ENCODE peak calls at places on chromosomes 4 and X, in four cellular contexts. S is transverse colon, K is GM23248, L is ovary. C is an unnamed sample.

GRCh38 chr4:77432702-77433101 is 172.9 kb upstream of the CXCL13 start:
- DNase-seq in S (no peak), K (no peak), L (no peak), C (no peak)

GRCh38 chr4:150337709-150338108 is 244.2 kb upstream of the MAB21L2 start:
- DNase-seq in S (no peak), K (no peak), L (no peak), C (no peak)

GRCh38 chrX:129908636-129909035 is 2.7 kb downstream of the UTP14A start:
- DNase-seq in S (no peak), K (no peak), L (no peak), C (no peak)

GRCh38 chr4:16157609-16158503 is 68.4 kb downstream of the TAPT1 start:
- DNase-seq in S (no peak), K (peak; percentile 13), L (no peak), C (no peak)

GRCh38 chr4:148735432-148736155 is 293.4 kb upstream of the NR3C2 start:
- DNase-seq in S (no peak), K (no peak), L (no peak), C (no peak)

GRCh38 chr4:59583845-59584568 is 1616.1 kb upstream of the ADGRL3 start:
- DNase-seq in S (no peak), K (no peak), L (no peak), C (no peak)

GRCh38 chr4:17721496-17722360 is 59.7 kb downstream of the FAM184B start:
- DNase-seq in S (no peak), K (peak; percentile 86), L (no peak), C (no peak)

GRCh38 chr4:138567696-138568095 is 325.5 kb upstream of the SLC7A11 start:
- DNase-seq in S (no peak), K (peak; percentile 16), L (no peak), C (no peak)

GRCh38 chr4:26826721-26827120 is 33.9 kb upstream of the STIM2 start:
- DNase-seq in S (peak; percentile 44), K (no peak), L (no peak), C (no peak)

GRCh38 chr4:161936625-161937133 is 227.1 kb downstream of the FSTL5 start:
- DNase-seq in S (no peak), K (peak; percentile 2), L (no peak), C (no peak)

GRCh38 chr4:69910016-69910782 is 20.7 kb upstream of the CSN1S1 start:
- DNase-seq in S (no peak), K (peak; percentile 80), L (no peak), C (no peak)

GRCh38 chr4:161256172-161256571 is 907.6 kb downstream of the FSTL5 start:
- DNase-seq in S (no peak), K (no peak), L (no peak), C (no peak)

GRCh38 chrX:133638285-133638684 is 223.0 kb upstream of the GPC4 start:
- DNase-seq in S (no peak), K (no peak), L (no peak), C (no peak)

GRCh38 chrX:139544591-139544990 is 14.1 kb downstream of the F9 start:
- DNase-seq in S (no peak), K (no peak), L (no peak), C (no peak)

GRCh38 chr4:83561381-83561780 is 25.5 kb downstream of the GPAT3 start:
- DNase-seq in S (peak; percentile 13), K (peak; percentile 51), L (no peak), C (no peak)

GRCh38 chr4:156132196-156132595 is 178.5 kb upstream of the CTSO start:
- DNase-seq in S (no peak), K (peak; percentile 10), L (no peak), C (no peak)

GRCh38 chr4:85688055-85688740 is 213.2 kb downstream of the ARHGAP24 start:
- DNase-seq in S (no peak), K (no peak), L (no peak), C (no peak)

GRCh38 chr4:26337612-26338011 is 16.8 kb downstream of the RBPJ start:
- DNase-seq in S (no peak), K (no peak), L (no peak), C (no peak)

GRCh38 chrX:72045552-72046277 is 86.0 kb downstream of the RTL5 start:
- DNase-seq in S (no peak), K (no peak), L (no peak), C (no peak)

GRCh38 chr4:80005863-80006262 is 67.2 kb downstream of the ANTXR2 start:
- DNase-seq in S (no peak), K (no peak), L (no peak), C (no peak)

GRCh38 chrX:68846536-68846935 is 17.7 kb downstream of the EFNB1 start:
- DNase-seq in S (no peak), K (no peak), L (no peak), C (no peak)

GRCh38 chrX:6225307-6226052 is 3.2 kb downstream of the NLGN4X start:
- DNase-seq in S (no peak), K (no peak), L (no peak), C (no peak)

GRCh38 chrX:72094894-72095293 is 36.8 kb downstream of the RTL5 start:
- DNase-seq in S (peak; percentile 15), K (no peak), L (peak; percentile 43), C (no peak)

GRCh38 chr4:68176904-68177303 is 47.2 kb upstream of the TMPRSS11F start:
- DNase-seq in S (no peak), K (peak; percentile 12), L (no peak), C (no peak)

GRCh38 chrX:1442016-1442665 is 10.6 kb downstream of the ASMTL start:
- DNase-seq in S (no peak), K (no peak), L (peak; percentile 21), C (no peak)

GRCh38 chr4:26418107-26418506 is 72.2 kb downstream of the CCKAR start:
- DNase-seq in S (no peak), K (no peak), L (no peak), C (no peak)

GRCh38 chrX:17441965-17442364 is 67.0 kb downstream of the NHS start:
- DNase-seq in S (no peak), K (peak; percentile 68), L (no peak), C (no peak)

GRCh38 chrX:15973299-15973698 is 118.7 kb upstream of the AP1S2 start:
- DNase-seq in S (peak; percentile 12), K (peak; percentile 34), L (no peak), C (peak; percentile 0)

GRCh38 chrX:131399692-131400428 is 110.8 kb upstream of the IGSF1 start:
- DNase-seq in S (no peak), K (no peak), L (no peak), C (no peak)

GRCh38 chrX:23773601-23774175 is 9.3 kb upstream of the SAT1 start:
- DNase-seq in S (peak; percentile 19), K (no peak), L (no peak), C (no peak)

GRCh38 chrX:115264009-115264408 is 25.5 kb upstream of the LUZP4 start:
- DNase-seq in S (no peak), K (no peak), L (no peak), C (no peak)

GRCh38 chrX:54950730-54951375 is 30.2 kb downstream of the TRO start:
- DNase-seq in S (no peak), K (no peak), L (no peak), C (no peak)

GRCh38 chrX:15619053-15619772 is 18.5 kb upstream of the ACE2 start:
- DNase-seq in S (peak; percentile 11), K (peak; percentile 10), L (no peak), C (no peak)

GRCh38 chr4:54726907-54727306 is 69.2 kb downstream of the KIT start:
- DNase-seq in S (no peak), K (no peak), L (no peak), C (no peak)

GRCh38 chr4:177737387-177737965 is 295.2 kb upstream of the AGA start:
- DNase-seq in S (no peak), K (no peak), L (no peak), C (no peak)

GRCh38 chr4:47278631-47279030 is 184.9 kb downstream of the COMMD8 start:
- DNase-seq in S (no peak), K (no peak), L (no peak), C (no peak)

GRCh38 chrX:151970661-151971060 is 3.8 kb downstream of the GABRE start:
- DNase-seq in S (peak; percentile 35), K (peak; percentile 92), L (peak; percentile 56), C (no peak)

GRCh38 chr4:128168701-128169100 is 107.6 kb downstream of the LARP1B start:
- DNase-seq in S (no peak), K (no peak), L (no peak), C (no peak)

DNA sequence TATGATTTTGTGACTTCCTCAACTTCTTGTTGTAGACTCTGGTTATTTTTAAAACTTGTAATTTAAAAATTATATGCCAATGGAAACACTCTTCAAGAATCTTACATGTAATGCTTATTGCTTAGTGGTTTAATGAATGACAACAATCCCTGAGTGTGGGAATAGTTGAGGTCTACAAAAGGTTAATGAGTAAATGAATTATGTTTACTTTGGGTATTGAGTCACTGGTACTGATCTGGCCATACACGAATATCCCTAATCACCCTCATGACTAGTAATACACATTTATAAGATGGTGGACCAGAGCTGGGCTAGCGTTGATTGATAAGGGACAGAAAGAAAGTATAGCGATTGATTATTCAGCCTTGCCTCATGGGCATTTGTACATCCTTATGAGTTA is 47.1 kb downstream of the FGF2 start:
- DNase-seq in S (no peak), K (peak; percentile 65), L (no peak), C (no peak)
- H3K27ac ChIP-seq in S (no peak overlapping the region), K (peak overlapping the region; percentile 69), L (no peak overlapping the region), C (no peak overlapping the region)

DNA sequence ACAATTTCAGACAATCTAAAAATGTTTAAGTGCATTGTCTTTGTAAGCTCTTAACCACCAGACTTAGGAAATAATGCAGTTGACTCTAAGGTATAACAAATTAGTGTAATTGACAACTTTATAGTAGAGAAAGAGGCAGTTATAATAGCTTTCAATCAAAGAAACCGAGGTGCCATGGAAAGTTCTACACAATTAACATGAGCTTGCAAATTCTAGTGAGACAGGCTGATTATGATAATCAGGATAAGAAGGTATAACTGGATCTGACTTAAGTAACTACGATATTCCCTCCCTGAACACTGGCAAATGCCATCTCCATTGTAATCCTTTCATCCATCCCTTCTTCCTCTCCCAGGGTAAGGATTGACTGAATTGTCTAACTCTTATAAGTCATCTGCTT is 11.4 kb upstream of the KLHL5 start:
- DNase-seq in S (no peak), K (no peak), L (no peak), C (no peak)
- H3K27ac ChIP-seq in S (no peak overlapping the region), K (no peak overlapping the region), L (no peak overlapping the region), C (no peak overlapping the region)

GRCh38 chr4:122854860-122855259 is 28.2 kb downstream of the FGF2 start:
- DNase-seq in S (no peak), K (no peak), L (peak; percentile 37), C (peak; percentile 72)
- H3K27ac ChIP-seq in S (peak overlapping the region; percentile 56), K (peak overlapping the region; percentile 70), L (peak overlapping the region; percentile 41), C (peak overlapping the region; percentile 79)

GRCh38 chr4:15006416-15007024 is 4.2 kb downstream of the CPEB2 start:
- DNase-seq in S (no peak), K (peak; percentile 42), L (no peak), C (no peak)

GRCh38 chr4:15004701-15005301 is 2.5 kb downstream of the CPEB2 start:
- DNase-seq in S (peak; percentile 91), K (peak; percentile 85), L (peak; percentile 85), C (peak; percentile 68)

GRCh38 chr4:15005474-15006115 is 3.3 kb downstream of the CPEB2 start:
- DNase-seq in S (no peak), K (no peak), L (no peak), C (no peak)

GRCh38 chr4:15010038-15010585 is 7.8 kb downstream of the CPEB2 start:
- DNase-seq in S (no peak), K (no peak), L (no peak), C (no peak)

DNA sequence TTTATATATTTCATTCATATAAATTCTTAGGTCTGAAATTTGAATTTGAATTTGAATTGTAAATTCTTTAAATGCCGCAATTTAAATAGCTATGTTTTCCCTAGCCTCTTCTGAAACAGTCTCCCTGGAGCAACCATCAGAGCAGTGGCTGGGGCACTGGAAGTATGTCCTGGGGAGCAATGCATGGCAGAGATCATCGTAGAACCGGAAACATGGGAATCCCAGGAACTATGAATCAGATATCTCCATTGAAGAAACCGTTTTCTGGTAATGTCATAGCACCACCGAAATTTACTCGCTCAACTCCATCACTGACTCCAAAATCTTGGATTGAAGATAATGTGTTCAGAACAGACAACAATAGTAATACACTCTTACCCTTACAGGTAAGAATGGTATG is 4.9 kb downstream of the CPEB2 start:
- DNase-seq in S (no peak), K (no peak), L (no peak), C (peak; percentile 6)
- H3K27ac ChIP-seq in S (no peak overlapping the region), K (no peak overlapping the region), L (no peak overlapping the region), C (peak overlapping the region; percentile 36)

C was measured in substantia nigra.